ENCODE peak calls at places on chromosome 19, in four cellular contexts. One of them, this sample, is unnamed.
A peak's percentile ranks its signal among the peaks of the same experiment; 100 is the strongest.

GRCh38 chr19:1857648-1858326 is 5.6 kb downstream of the KLF16 start:
- DNase-seq in breast epithelium: no peak
- DNase-seq in CD4-positive, alpha-beta T cell: no peak
- DNase-seq in activated CD4-positive, alpha-beta T cell treated with anti-CD3 and anti-CD28 coated beads, Interleukin-2, amount 10 ng/mL, durations not matched to agents 7 days and 5 days: no peak
- DNase-seq in this sample: no peak

GRCh38 chr19:18230941-18231734 is 4.9 kb upstream of the PDE4C start:
- DNase-seq in breast epithelium: no peak
- DNase-seq in CD4-positive, alpha-beta T cell: no peak
- DNase-seq in activated CD4-positive, alpha-beta T cell treated with anti-CD3 and anti-CD28 coated beads, Interleukin-2, amount 10 ng/mL, durations not matched to agents 7 days and 5 days: no peak
- DNase-seq in this sample: no peak

GRCh38 chr19:45100797-45101196 is 7.8 kb downstream of the PPP1R37 start:
- DNase-seq in breast epithelium: no peak
- DNase-seq in CD4-positive, alpha-beta T cell: no peak
- DNase-seq in activated CD4-positive, alpha-beta T cell treated with anti-CD3 and anti-CD28 coated beads, Interleukin-2, amount 10 ng/mL, durations not matched to agents 7 days and 5 days: no peak
- DNase-seq in this sample: no peak

GRCh38 chr19:7006305-7006704 is 14.9 kb downstream of the MBD3L2B start:
- DNase-seq in breast epithelium: no peak
- DNase-seq in CD4-positive, alpha-beta T cell: no peak
- DNase-seq in activated CD4-positive, alpha-beta T cell treated with anti-CD3 and anti-CD28 coated beads, Interleukin-2, amount 10 ng/mL, durations not matched to agents 7 days and 5 days: no peak
- DNase-seq in this sample: no peak

GRCh38 chr19:4967738-4968461 is 1.0 kb upstream of the KDM4B start:
- DNase-seq in breast epithelium: no peak
- DNase-seq in CD4-positive, alpha-beta T cell: no peak
- DNase-seq in activated CD4-positive, alpha-beta T cell treated with anti-CD3 and anti-CD28 coated beads, Interleukin-2, amount 10 ng/mL, durations not matched to agents 7 days and 5 days: no peak
- DNase-seq in this sample: no peak

GRCh38 chr19:16160445-16160942 is 12.8 kb downstream of the CIB3 start:
- DNase-seq in breast epithelium: no peak
- DNase-seq in CD4-positive, alpha-beta T cell: no peak
- DNase-seq in activated CD4-positive, alpha-beta T cell treated with anti-CD3 and anti-CD28 coated beads, Interleukin-2, amount 10 ng/mL, durations not matched to agents 7 days and 5 days: no peak
- DNase-seq in this sample: no peak

GRCh38 chr19:40503300-40503699 is 36.5 kb downstream of the SPTBN4 start:
- DNase-seq in breast epithelium: no peak
- DNase-seq in CD4-positive, alpha-beta T cell: no peak
- DNase-seq in activated CD4-positive, alpha-beta T cell treated with anti-CD3 and anti-CD28 coated beads, Interleukin-2, amount 10 ng/mL, durations not matched to agents 7 days and 5 days: no peak
- DNase-seq in this sample: no peak

GRCh38 chr19:8459520-8460260 is 14.9 kb downstream of the HNRNPM start:
- DNase-seq in breast epithelium: no peak
- DNase-seq in CD4-positive, alpha-beta T cell: no peak
- DNase-seq in activated CD4-positive, alpha-beta T cell treated with anti-CD3 and anti-CD28 coated beads, Interleukin-2, amount 10 ng/mL, durations not matched to agents 7 days and 5 days: no peak
- DNase-seq in this sample: no peak

GRCh38 chr19:29247912-29248311 is 35.0 kb upstream of the UQCRFS1 start:
- DNase-seq in breast epithelium: no peak
- DNase-seq in CD4-positive, alpha-beta T cell: no peak
- DNase-seq in activated CD4-positive, alpha-beta T cell treated with anti-CD3 and anti-CD28 coated beads, Interleukin-2, amount 10 ng/mL, durations not matched to agents 7 days and 5 days: no peak
- DNase-seq in this sample: no peak

GRCh38 chr19:47093841-47094240 is 19.7 kb downstream of the ZC3H4 start:
- DNase-seq in breast epithelium: no peak
- DNase-seq in CD4-positive, alpha-beta T cell: no peak
- DNase-seq in activated CD4-positive, alpha-beta T cell treated with anti-CD3 and anti-CD28 coated beads, Interleukin-2, amount 10 ng/mL, durations not matched to agents 7 days and 5 days: no peak
- DNase-seq in this sample: peak; percentile 33

GRCh38 chr19:35545855-35546381 is 492 bp downstream of the TMEM147 start:
- DNase-seq in breast epithelium: no peak
- DNase-seq in CD4-positive, alpha-beta T cell: peak; percentile 19
- DNase-seq in activated CD4-positive, alpha-beta T cell treated with anti-CD3 and anti-CD28 coated beads, Interleukin-2, amount 10 ng/mL, durations not matched to agents 7 days and 5 days: peak; percentile 57
- DNase-seq in this sample: no peak

GRCh38 chr19:55383279-55383788 is 758 bp downstream of the TMEM238 start:
- DNase-seq in breast epithelium: no peak
- DNase-seq in CD4-positive, alpha-beta T cell: no peak
- DNase-seq in activated CD4-positive, alpha-beta T cell treated with anti-CD3 and anti-CD28 coated beads, Interleukin-2, amount 10 ng/mL, durations not matched to agents 7 days and 5 days: peak; percentile 29
- DNase-seq in this sample: no peak

GRCh38 chr19:8161135-8161646 is 11.8 kb upstream of the FBN3 start:
- DNase-seq in breast epithelium: no peak
- DNase-seq in CD4-positive, alpha-beta T cell: no peak
- DNase-seq in activated CD4-positive, alpha-beta T cell treated with anti-CD3 and anti-CD28 coated beads, Interleukin-2, amount 10 ng/mL, durations not matched to agents 7 days and 5 days: peak; percentile 12
- DNase-seq in this sample: no peak

GRCh38 chr19:38944981-38945506 is 14.3 kb downstream of the MRPS12 start:
- DNase-seq in breast epithelium: no peak
- DNase-seq in CD4-positive, alpha-beta T cell: no peak
- DNase-seq in activated CD4-positive, alpha-beta T cell treated with anti-CD3 and anti-CD28 coated beads, Interleukin-2, amount 10 ng/mL, durations not matched to agents 7 days and 5 days: no peak
- DNase-seq in this sample: no peak

GRCh38 chr19:18479964-18480723 is 41.7 kb downstream of the ELL start:
- DNase-seq in breast epithelium: no peak
- DNase-seq in CD4-positive, alpha-beta T cell: no peak
- DNase-seq in activated CD4-positive, alpha-beta T cell treated with anti-CD3 and anti-CD28 coated beads, Interleukin-2, amount 10 ng/mL, durations not matched to agents 7 days and 5 days: no peak
- DNase-seq in this sample: no peak

This sample was measured in memory B cell.